ENCODE peak calls at places on chromosome 20, in seven cellular contexts. U is neural crest cell, Q is foreskin keratinocyte, W is nephron progenitor cell, X is lung, S is testis, N is kidney. J is an unnamed sample.

GRCh38 chr20:11912013-11912663 is 5.6 kb upstream of the BTBD3 start:
- DNase-seq in Q (no peak), U (no peak), W (no peak), S (no peak), X (no peak), N (no peak), J (no peak)

GRCh38 chr20:31549513-31549880 is 35.3 kb downstream of the HM13 start:
- DNase-seq in W (no peak), S (no peak), X (no peak), N (peak), Q (no peak), U (no peak), J (no peak)

GRCh38 chr20:34415079-34415478 is 52.0 kb downstream of the ITCH start:
- DNase-seq in W (no peak), Q (no peak), U (no peak), S (no peak), N (no peak), X (no peak), J (no peak)

GRCh38 chr20:25054995-25055629 is 2.8 kb downstream of the ACSS1 start:
- DNase-seq in X (no peak), W (no peak), U (no peak), N (peak), Q (no peak), S (no peak), J (no peak)

GRCh38 chr20:4555188-4555893 is 166.4 kb upstream of the PRND start:
- DNase-seq in W (no peak), U (no peak), S (no peak), X (no peak), N (peak), Q (no peak), J (no peak)

GRCh38 chr20:62741191-62741676 is 32.6 kb downstream of the NTSR1 start:
- DNase-seq in N (peak), S (no peak), Q (no peak), U (no peak), W (peak), X (no peak), J (peak)

GRCh38 chr20:8924539-8924938 is 144.3 kb upstream of the PLCB4 start:
- DNase-seq in X (no peak), U (no peak), N (no peak), S (no peak), Q (no peak), W (no peak), J (no peak)

GRCh38 chr20:7195704-7196103 is 428.2 kb downstream of the BMP2 start:
- DNase-seq in U (no peak), S (no peak), W (no peak), X (no peak), Q (peak), N (no peak), J (no peak)

GRCh38 chr20:37804584-37805566 is 98.1 kb upstream of the VSTM2L start:
- DNase-seq in U (no peak), S (peak), W (no peak), X (no peak), Q (no peak), N (no peak), J (no peak)

GRCh38 chr20:1577906-1578305 is 20.4 kb upstream of the SIRPD start:
- DNase-seq in N (no peak), W (no peak), S (no peak), Q (no peak), X (no peak), U (no peak), J (no peak)

GRCh38 chr20:61816606-61817005 is 249.1 kb downstream of the TAF4 start:
- DNase-seq in X (no peak), U (no peak), Q (no peak), W (no peak), S (no peak), N (peak), J (no peak)

GRCh38 chr20:33450867-33451266 is 7.3 kb upstream of the SNTA1 start:
- DNase-seq in S (no peak), Q (no peak), W (no peak), U (no peak), X (no peak), N (no peak), J (no peak)

GRCh38 chr20:24132246-24132645 is 143.7 kb upstream of the GGTLC1 start:
- DNase-seq in N (no peak), X (no peak), W (no peak), S (no peak), Q (no peak), U (no peak), J (no peak)

GRCh38 chr20:63568170-63568981 is 5.7 kb downstream of the HELZ2 start:
- DNase-seq in N (no peak), Q (no peak), U (no peak), W (no peak), X (no peak), S (no peak), J (no peak)

GRCh38 chr20:24683676-24684075 is 214.2 kb downstream of the SYNDIG1 start:
- DNase-seq in W (no peak), S (no peak), U (no peak), Q (no peak), N (peak), X (no peak), J (peak)

GRCh38 chr20:63661108-63661507 is 3.0 kb downstream of the RTEL1 start:
- DNase-seq in S (no peak), Q (no peak), W (no peak), X (no peak), U (no peak), N (no peak), J (peak)

GRCh38 chr20:23061713-23062561 is 12.5 kb upstream of the THBD start:
- DNase-seq in Q (no peak), S (peak), N (no peak), X (no peak), W (no peak), U (no peak), J (no peak)

GRCh38 chr20:60009826-60010616 is 51.8 kb downstream of the CDH26 start:
- DNase-seq in X (peak), Q (no peak), W (no peak), N (no peak), S (no peak), U (no peak), J (no peak)
- TF ChIP-seq CTCF in X (no peak), Q (peak), W (peak), N (no peak), S (no peak), U (peak), J (peak)

GRCh38 chr20:48789781-48790544 is 37.8 kb downstream of the PREX1 start:
- DNase-seq in N (no peak), X (no peak), U (no peak), S (no peak), Q (no peak), W (no peak), J (no peak)

GRCh38 chr20:48788486-48789072 is 39.2 kb downstream of the PREX1 start:
- DNase-seq in U (no peak), Q (no peak), S (no peak), W (no peak), X (no peak), N (no peak), J (peak)

GRCh38 chr20:48789185-48789668 is 38.6 kb downstream of the PREX1 start:
- DNase-seq in S (no peak), X (no peak), W (no peak), Q (no peak), N (no peak), U (no peak), J (peak)

GRCh38 chr20:48791666-48792071 is 36.1 kb downstream of the PREX1 start:
- DNase-seq in W (no peak), U (no peak), Q (no peak), N (no peak), X (no peak), S (no peak), J (no peak)

GRCh38 chr20:48791014-48791413 is 36.8 kb downstream of the PREX1 start:
- DNase-seq in S (no peak), U (no peak), X (no peak), Q (no peak), N (no peak), W (no peak), J (no peak)
- TF ChIP-seq CTCF in S (no peak), U (no peak), X (no peak), Q (no peak), N (no peak), W (no peak), J (peak)

GRCh38 chr20:54372313-54372712 is 103.1 kb upstream of the DOK5 start:
- DNase-seq in X (no peak), S (no peak), Q (no peak), N (no peak), W (no peak), U (no peak), J (no peak)
- TF ChIP-seq CTCF in X (no peak), S (no peak), Q (no peak), N (no peak), W (no peak), U (no peak), J (no peak)

DNA sequence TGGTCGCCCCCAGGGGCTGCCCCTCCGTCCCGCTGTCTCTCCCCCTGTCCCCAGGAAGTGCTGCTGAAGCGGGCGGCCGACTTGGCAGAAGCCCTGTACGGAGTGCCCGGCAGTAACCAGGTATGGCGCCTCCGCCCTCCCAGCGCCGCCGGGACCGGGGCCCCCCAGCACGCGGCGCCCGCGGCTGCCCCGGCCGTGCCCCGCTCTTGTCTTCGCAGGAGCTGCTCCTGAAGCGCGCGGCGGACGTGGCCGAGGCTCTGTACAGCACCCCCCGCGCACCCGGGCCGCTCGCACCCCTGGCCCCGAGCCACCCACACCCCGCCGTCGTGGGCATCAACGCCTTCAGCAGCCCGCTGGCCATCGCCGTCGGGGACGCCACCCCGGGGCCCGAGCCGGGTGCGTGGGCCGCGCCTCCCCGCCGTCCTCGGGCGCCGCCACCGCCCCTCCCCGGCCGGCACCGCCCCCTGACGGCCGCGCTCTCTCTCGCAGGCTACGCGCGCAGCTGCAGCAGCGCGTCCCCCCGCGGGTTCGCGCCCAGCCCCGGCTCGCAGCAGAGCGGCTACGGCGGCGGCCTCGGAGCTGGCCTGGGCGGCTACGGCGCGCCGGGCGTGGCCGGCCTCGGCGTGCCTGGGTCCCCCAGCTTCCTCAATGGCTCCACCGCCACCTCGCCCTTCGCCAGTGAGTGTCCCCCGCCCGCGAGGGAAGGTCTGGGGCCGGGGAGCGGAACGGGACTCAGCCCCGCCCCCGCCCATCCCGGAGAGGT is 48.4 kb downstream of the CPXM1 start:
- DNase-seq in W (peak), S (no peak), N (peak), Q (no peak), U (no peak), X (no peak), J (no peak)
- TF ChIP-seq CTCF in W (no peak), S (no peak), N (peak), Q (peak), U (no peak), X (no peak), J (no peak)

GRCh38 chr20:3068075-3068474 is 3.3 kb upstream of the OXT start:
- DNase-seq in S (no peak), W (no peak), Q (no peak), N (peak), X (no peak), U (no peak), J (peak)

GRCh38 chr20:3071610-3072529 is at the start of gene OXT:
- DNase-seq in U (no peak), Q (no peak), S (no peak), X (no peak), N (peak), W (peak), J (peak)

GRCh38 chr20:3071266-3071609 is 182 bp upstream of the OXT start:
- DNase-seq in N (peak), U (no peak), X (no peak), Q (no peak), S (no peak), W (no peak), J (no peak)

GRCh38 chr20:3067139-3068009 is 4.0 kb upstream of the OXT start:
- DNase-seq in U (no peak), S (no peak), N (peak), W (no peak), Q (no peak), X (no peak), J (peak)

DNA sequence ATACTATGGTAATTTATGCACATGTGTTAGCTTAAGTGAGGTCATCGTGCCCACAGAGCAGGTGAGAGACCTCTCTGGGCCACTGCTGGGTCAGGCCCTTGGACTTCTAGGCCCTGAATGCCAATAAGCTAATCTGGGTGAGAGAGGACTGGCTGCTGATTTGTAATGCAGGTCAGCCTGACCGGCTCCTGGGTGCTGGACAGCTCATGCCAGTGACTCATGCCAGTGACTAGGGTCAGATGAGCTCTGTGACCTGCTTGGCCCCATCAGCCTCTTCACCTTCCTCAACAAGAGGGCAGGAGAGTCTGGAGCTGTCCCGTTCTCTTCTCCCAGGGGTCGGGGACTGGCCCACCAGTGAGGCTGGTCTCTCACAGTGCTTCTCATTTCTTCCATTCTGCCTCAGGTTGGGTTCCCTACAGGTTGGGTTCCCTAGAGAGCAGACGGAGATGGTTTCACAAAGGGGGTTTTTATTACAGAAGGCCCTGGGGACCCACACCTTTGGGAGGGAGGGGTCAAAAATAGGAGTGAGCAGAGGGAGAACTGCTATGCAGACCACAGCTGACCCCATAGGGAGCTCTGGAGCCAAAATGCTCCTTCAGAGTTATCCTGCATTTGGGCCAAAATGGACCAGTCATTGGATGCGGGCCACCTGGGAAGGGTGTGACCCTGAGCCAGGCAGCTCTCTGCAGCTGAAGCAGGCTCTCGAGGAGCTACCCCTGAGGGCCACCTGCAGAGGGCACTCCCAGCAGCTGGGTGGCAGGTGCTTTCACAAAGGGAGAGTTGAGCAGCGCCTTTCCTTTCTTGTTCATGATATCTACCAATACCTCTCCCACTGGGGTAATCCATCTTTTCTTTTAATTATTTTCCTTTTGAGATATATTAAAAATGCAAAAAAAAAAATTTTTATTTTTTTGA is 2.2 kb upstream of the OXT start:
- DNase-seq in U (no peak), S (no peak), W (no peak), N (peak), Q (no peak), X (no peak), J (peak)
- TF ChIP-seq CTCF in U (no peak), S (no peak), W (no peak), N (no peak), Q (peak), X (no peak), J (no peak)